ENCODE peak calls at places on chromosomes 3 and 15, in four cellular contexts. T is left cardiac atrium, Q is ACHN, N is NCI-H524 treated with DMSO at 0.1 percent for 48 hours. W is an unnamed sample.

GRCh38 chr3:112293368-112294321 is at the start of gene SLC9C1:
- DNase-seq in Q (peak; percentile 71), T (peak; percentile 29), N (peak; percentile 13), W (peak; percentile 6)

GRCh38 chr3:105835606-105836005 is 33.2 kb downstream of the CBLB start:
- DNase-seq in N (peak; percentile 30), Q (no peak), T (no peak), W (no peak)

GRCh38 chr3:57974796-57975388 is 33.3 kb upstream of the FLNB start:
- DNase-seq in T (no peak), N (no peak), Q (peak; percentile 95), W (no peak)

GRCh38 chr15:25179673-25180511 is 225.1 kb downstream of the SNRPN start:
- DNase-seq in Q (no peak), T (peak; percentile 4), N (no peak), W (no peak)

GRCh38 chr15:51401872-51402517 is 60.5 kb downstream of the GLDN start:
- DNase-seq in Q (peak; percentile 14), T (no peak), N (no peak), W (no peak)

GRCh38 chr3:197426161-197426566 is 127.8 kb upstream of the DLG1 start:
- DNase-seq in T (no peak), Q (no peak), N (no peak), W (no peak)

GRCh38 chr3:15050405-15051092 is 14.6 kb downstream of the MRPS25 start:
- DNase-seq in N (no peak), Q (no peak), T (no peak), W (no peak)

GRCh38 chr3:48475188-48475587 is 28.7 kb downstream of the ATRIP start:
- DNase-seq in N (no peak), T (no peak), Q (no peak), W (no peak)

GRCh38 chr3:72818915-72819314 is 29.3 kb downstream of the SHQ1 start:
- DNase-seq in Q (no peak), T (no peak), N (no peak), W (no peak)

GRCh38 chr3:172302176-172302575 is 146.1 kb downstream of the GHSR start:
- DNase-seq in N (no peak), Q (no peak), T (no peak), W (no peak)

GRCh38 chr15:61075741-61076140 is 153.4 kb downstream of the RORA start:
- DNase-seq in N (no peak), T (no peak), Q (no peak), W (no peak)

GRCh38 chr3:149314807-149315578 is 18.4 kb downstream of the TM4SF18 start:
- DNase-seq in N (no peak), Q (peak; percentile 53), T (no peak), W (no peak)

GRCh38 chr3:124299831-124300230 is 307.9 kb upstream of the ROPN1 start:
- DNase-seq in Q (no peak), T (no peak), N (no peak), W (no peak)

GRCh38 chr15:72098076-72098475 is 19.9 kb downstream of the MYO9A start:
- DNase-seq in Q (no peak), T (no peak), N (no peak), W (no peak)

GRCh38 chr3:134030801-134031619 is 1.3 kb upstream of the SLCO2A1 start:
- DNase-seq in N (no peak), T (no peak), Q (no peak), W (no peak)

GRCh38 chr3:196942915-196943277 is 568 bp upstream of the NCBP2 start:
- DNase-seq in Q (no peak), T (no peak), N (no peak), W (no peak)

GRCh38 chr15:75648156-75649000 is 666 bp downstream of the SNX33 start:
- DNase-seq in Q (no peak), T (peak; percentile 64), N (no peak), W (no peak)

GRCh38 chr3:98761656-98762229 is 1.4 kb upstream of the ST3GAL6 start:
- DNase-seq in N (no peak), T (no peak), Q (no peak), W (no peak)

GRCh38 chr3:10977864-10978510 is 14.6 kb upstream of the SLC6A1 start:
- DNase-seq in Q (no peak), N (no peak), T (no peak), W (no peak)

GRCh38 chr15:74133071-74133702 is 2.8 kb downstream of the ISLR2 start:
- DNase-seq in N (no peak), T (no peak), Q (no peak), W (no peak)

GRCh38 chr3:191356586-191357439 is 26.5 kb upstream of the UTS2B start:
- DNase-seq in T (peak; percentile 66), N (no peak), Q (peak; percentile 54), W (peak; percentile 48)

GRCh38 chr3:12828751-12829150 is 12.6 kb downstream of the RPL32 start:
- DNase-seq in N (no peak), Q (no peak), T (no peak), W (no peak)

GRCh38 chr15:85587707-85588441 is 206.9 kb downstream of the KLHL25 start:
- DNase-seq in N (no peak), T (no peak), Q (peak; percentile 25), W (peak; percentile 81)

GRCh38 chr3:166527325-166527724 is 690.1 kb upstream of the BCHE start:
- DNase-seq in T (no peak), N (no peak), Q (no peak), W (peak; percentile 6)

GRCh38 chr3:71924721-71925120 is 139.8 kb upstream of the PROK2 start:
- DNase-seq in N (no peak), Q (no peak), T (no peak), W (no peak)

GRCh38 chr3:72680766-72681165 is 167.5 kb downstream of the SHQ1 start:
- DNase-seq in T (no peak), Q (no peak), N (no peak), W (no peak)

GRCh38 chr15:88700716-88701115 is 61.9 kb downstream of the ISG20 start:
- DNase-seq in T (no peak), Q (no peak), N (no peak), W (no peak)

GRCh38 chr15:55407949-55408766 is at the start of the genes CCPG1 and PIERCE2:
- DNase-seq in N (peak; percentile 98), T (peak; percentile 95), Q (peak; percentile 92), W (peak; percentile 57)

GRCh38 chr3:108100906-108101305 is 10.1 kb upstream of the CD47 start:
- DNase-seq in Q (no peak), T (no peak), N (no peak), W (no peak)

GRCh38 chr15:69675727-69676126 is 223.1 kb downstream of the RPLP1 start:
- DNase-seq in Q (no peak), N (no peak), T (no peak), W (no peak)

GRCh38 chr3:14927308-14927707 is 20.1 kb upstream of the NR2C2 start:
- DNase-seq in Q (no peak), T (no peak), N (no peak), W (no peak)

GRCh38 chr15:33045066-33045810 is 149.3 kb downstream of the FMN1 start:
- DNase-seq in Q (no peak), N (no peak), T (no peak), W (no peak)

GRCh38 chr3:33883538-33884203 is 85.2 kb downstream of the PDCD6IP start:
- DNase-seq in N (no peak), T (no peak), Q (peak; percentile 43), W (no peak)

GRCh38 chr15:57165992-57166391 is 210.3 kb upstream of the CGNL1 start:
- DNase-seq in N (no peak), T (no peak), Q (peak; percentile 44), W (no peak)